ENCODE peak calls at places on chromosomes 1 and 21, in four cellular contexts. M, N, A and J are unnamed samples.

GRCh38 chr1:21553116-21553926 is 44.1 kb downstream of the ALPL start:
- DNase-seq in M (no peak), N (no peak), A (no peak), J (no peak)

GRCh38 chr1:18112611-18113010 is 5.0 kb downstream of the IGSF21 start:
- DNase-seq in M (no peak), N (no peak), A (no peak), J (no peak)

GRCh38 chr1:220880726-220881506 is 1.7 kb downstream of the HLX start:
- DNase-seq in M (no peak), N (no peak), A (no peak), J (peak; percentile 39)

GRCh38 chr1:207711285-207711684 is 40.6 kb upstream of the CD46 start:
- DNase-seq in M (peak; percentile 69), N (no peak), A (peak; percentile 20), J (peak; percentile 23)

GRCh38 chr1:84998642-84999280 is 1.8 kb upstream of the MCOLN2 start:
- DNase-seq in M (no peak), N (no peak), A (no peak), J (no peak)

GRCh38 chr21:15332572-15332971 is 267.8 kb upstream of the NRIP1 start:
- DNase-seq in M (no peak), N (no peak), A (no peak), J (no peak)

GRCh38 chr21:21268061-21268471 is 269.9 kb downstream of the NCAM2 start:
- DNase-seq in M (no peak), N (no peak), A (no peak), J (no peak)

GRCh38 chr1:185059950-185060571 is 14.7 kb downstream of the RNF2 start:
- DNase-seq in M (no peak), N (no peak), A (no peak), J (no peak)

GRCh38 chr1:233796146-233796798 is 108.2 kb upstream of the SLC35F3 start:
- DNase-seq in M (no peak), N (peak; percentile 17), A (no peak), J (no peak)

GRCh38 chr1:85109475-85109874 is 61.2 kb upstream of the MCOLN3 start:
- DNase-seq in M (peak; percentile 76), N (no peak), A (peak; percentile 54), J (peak; percentile 84)

GRCh38 chr1:115669886-115670285 is 28.1 kb downstream of the VANGL1 start:
- DNase-seq in M (no peak), N (no peak), A (no peak), J (no peak)

GRCh38 chr1:220922951-220923350 is 43.7 kb downstream of the HLX start:
- DNase-seq in M (no peak), N (no peak), A (no peak), J (no peak)

GRCh38 chr21:23398726-23399125 is 2208.6 kb downstream of the MRPL39 start:
- DNase-seq in M (no peak), N (no peak), A (no peak), J (no peak)

GRCh38 chr1:211610779-211611556 is 32.0 kb upstream of the SLC30A1 start:
- DNase-seq in M (no peak), N (no peak), A (peak; percentile 69), J (no peak)

GRCh38 chr1:180267761-180268555 is 37.9 kb downstream of the LHX4 start:
- DNase-seq in M (peak; percentile 62), N (no peak), A (no peak), J (no peak)

GRCh38 chr1:230243583-230244377 is 176.7 kb downstream of the GALNT2 start:
- DNase-seq in M (no peak), N (no peak), A (no peak), J (no peak)

GRCh38 chr1:73717971-73718370 is 480.0 kb downstream of the LRRIQ3 start:
- DNase-seq in M (no peak), N (no peak), A (no peak), J (no peak)

GRCh38 chr1:147641695-147642592 is 28.4 kb downstream of the ACP6 start:
- DNase-seq in M (peak; percentile 74), N (no peak), A (peak; percentile 66), J (peak; percentile 73)

GRCh38 chr1:223832637-223832943 is 13.2 kb downstream of the TP53BP2 start:
- DNase-seq in M (no peak), N (no peak), A (no peak), J (no peak)

GRCh38 chr1:29523531-29523930 is 287.2 kb downstream of the PTPRU start:
- DNase-seq in M (no peak), N (no peak), A (no peak), J (no peak)

GRCh38 chr1:110083453-110084225 is 13.2 kb upstream of the ALX3 start:
- DNase-seq in M (no peak), N (no peak), A (no peak), J (no peak)

GRCh38 chr1:244969355-244970235 is 105.3 kb upstream of the HNRNPU start:
- DNase-seq in M (peak; percentile 68), N (no peak), A (peak; percentile 77), J (peak; percentile 70)

GRCh38 chr1:107821340-107821739 is 143.6 kb downstream of the VAV3 start:
- DNase-seq in M (no peak), N (no peak), A (no peak), J (no peak)

GRCh38 chr1:203871114-203871875 is 9.9 kb downstream of the SNRPE start:
- DNase-seq in M (peak; percentile 56), N (no peak), A (peak; percentile 62), J (peak; percentile 81)

GRCh38 chr1:197868751-197869501 is 33.5 kb upstream of the C1orf53 start:
- DNase-seq in M (peak; percentile 81), N (no peak), A (peak; percentile 50), J (peak; percentile 67)

GRCh38 chr1:161046574-161047167 is 894 bp upstream of the USF1 start:
- DNase-seq in M (no peak), N (peak; percentile 64), A (no peak), J (no peak)

GRCh38 chr1:8218351-8219092 is 99.4 kb upstream of the SLC45A1 start:
- DNase-seq in M (no peak), N (no peak), A (no peak), J (no peak)

GRCh38 chr1:170660281-170660713 is 3.6 kb upstream of the PRRX1 start:
- DNase-seq in M (no peak), N (no peak), A (no peak), J (no peak)

GRCh38 chr1:26285366-26286063 is 5.6 kb downstream of the SH3BGRL3 start:
- DNase-seq in M (peak; percentile 85), N (no peak), A (peak; percentile 73), J (peak; percentile 72)

DNA sequence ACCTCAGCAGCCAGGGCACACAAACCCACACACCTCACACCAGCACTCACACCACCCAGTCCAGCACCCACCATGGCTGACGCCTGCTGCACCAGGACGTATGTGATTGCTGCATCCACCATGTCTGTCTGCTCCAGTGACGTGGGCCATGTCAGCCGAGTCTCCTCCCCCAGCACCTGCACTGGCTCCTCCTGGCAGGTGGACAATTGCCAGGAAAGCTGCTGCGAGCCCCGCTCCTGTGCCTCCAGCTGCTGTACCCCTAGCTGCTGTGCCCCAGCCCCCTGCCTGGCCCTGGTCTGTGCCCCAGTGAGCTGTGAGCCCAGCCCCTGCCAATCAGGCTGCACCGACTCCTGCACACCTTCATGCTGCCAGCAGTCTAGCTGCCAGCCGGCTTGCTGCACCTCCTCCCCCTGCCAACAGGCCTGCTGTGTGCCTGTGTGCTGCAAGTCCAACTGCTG is at the start of gene KRTAP10-8:
- DNase-seq in M (no peak), N (no peak), A (no peak), J (no peak)
- TF ChIP-seq FOXK2 in M (no peak), N (no peak), A (no peak), J (no peak)

GRCh38 chr1:47444578-47445465 is 7.0 kb downstream of the FOXD2 start:
- DNase-seq in M (no peak), N (no peak), A (no peak), J (no peak)
- TF ChIP-seq BHLHE40 in M (no peak), N (no peak), A (no peak), J (no peak)

DNA sequence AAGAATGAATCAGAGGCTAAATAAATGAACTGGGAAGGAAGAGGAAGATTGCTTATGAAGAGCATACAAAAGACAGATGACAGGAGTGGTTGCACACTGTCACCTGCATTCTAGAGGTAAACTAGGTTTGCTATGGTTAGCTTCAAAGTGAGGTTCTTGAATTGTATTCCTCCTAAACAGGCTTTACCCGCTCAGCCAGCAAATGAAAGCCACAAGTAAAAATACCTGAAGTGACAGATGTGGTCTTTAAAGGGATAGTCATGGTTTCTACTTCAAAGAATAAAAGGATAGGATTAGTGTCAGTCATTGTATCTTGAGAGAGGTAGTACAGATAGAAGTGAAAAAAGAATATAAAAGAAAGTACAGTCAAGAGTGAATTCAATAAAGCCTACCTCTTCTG is 32.4 kb upstream of the PRDX6 start:
- DNase-seq in M (no peak), N (no peak), A (no peak), J (no peak)
- TF ChIP-seq FOXM1 in M (no peak), N (no peak), A (no peak), J (no peak)

GRCh38 chr1:219415433-219415832 is 197.5 kb downstream of the ZC3H11B start:
- DNase-seq in M (no peak), N (no peak), A (no peak), J (no peak)

GRCh38 chr1:219413523-219413922 is 199.4 kb downstream of the ZC3H11B start:
- DNase-seq in M (no peak), N (no peak), A (no peak), J (no peak)

GRCh38 chr1:219415915-219416314 is 197.0 kb downstream of the ZC3H11B start:
- DNase-seq in M (no peak), N (no peak), A (no peak), J (no peak)

GRCh38 chr1:219414250-219414649 is 198.7 kb downstream of the ZC3H11B start:
- DNase-seq in M (no peak), N (no peak), A (peak; percentile 58), J (no peak)

DNA sequence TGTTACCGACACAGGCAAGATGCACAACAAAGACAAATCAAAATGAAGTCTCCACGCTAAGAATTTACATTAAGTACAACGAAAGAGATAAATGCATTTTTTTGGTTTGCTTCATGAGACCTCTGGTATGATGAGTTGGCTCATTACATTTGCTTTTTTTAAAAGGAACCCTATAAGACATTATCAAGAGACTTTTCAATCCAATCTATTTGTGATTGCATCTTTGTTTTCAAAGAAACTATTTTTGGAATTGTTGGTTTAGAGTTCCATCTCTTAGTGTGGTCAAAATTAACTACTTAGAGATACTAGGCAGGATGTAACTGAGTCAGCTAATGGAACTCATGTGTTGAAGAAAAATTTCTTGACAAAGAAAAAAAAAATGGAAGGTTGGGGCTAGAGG is 200.1 kb downstream of the ZC3H11B start:
- DNase-seq in M (no peak), N (no peak), A (no peak), J (no peak)
- TF ChIP-seq FOXK2 in M (no peak), N (no peak), A (no peak), J (no peak)

DNA sequence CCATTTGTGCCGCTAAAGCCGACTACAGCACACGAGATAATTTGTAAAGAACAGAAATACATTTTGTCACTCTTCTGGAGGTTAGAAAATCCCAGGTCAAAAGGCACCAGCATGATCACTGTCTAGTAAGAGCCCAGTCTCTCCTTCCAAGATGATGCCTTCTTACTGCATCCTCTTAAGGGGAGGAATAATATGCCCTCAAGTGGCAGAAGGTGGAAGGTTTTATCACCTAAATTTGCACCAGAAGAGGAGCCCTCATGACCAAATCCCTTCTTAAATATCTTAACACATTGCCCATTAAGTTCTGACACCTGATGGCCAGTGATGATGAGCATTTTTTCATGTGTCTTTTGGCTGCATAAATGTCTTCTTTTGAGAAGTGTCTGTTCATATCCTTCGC is 326.7 kb upstream of the RGS18 start:
- DNase-seq in M (peak; percentile 45), N (no peak), A (no peak), J (no peak)
- TF ChIP-seq BHLHE40 in M (no peak), N (no peak), A (no peak), J (no peak)